ENCODE peak calls at places on chromosome 1, in nine cellular contexts. One of them, this sample, is unnamed.

GRCh38 chr1:22224091-22224490 is 81.2 kb upstream of the WNT4 start:
- DNase-seq in fibroblast of lung: no peak
- DNase-seq in GM06990: no peak
- DNase-seq in tibial artery: no peak
- DNase-seq in foreskin keratinocyte: no peak
- DNase-seq in transverse colon: no peak
- DNase-seq in AG04450: no peak
- DNase-seq in GM23248: no peak
- DNase-seq in CD8-positive, alpha-beta T cell: no peak
- DNase-seq in this sample: no peak

GRCh38 chr1:243345205-243345604 is 89.4 kb downstream of the SDCCAG8 start:
- DNase-seq in transverse colon: no peak
- DNase-seq in GM23248: peak; percentile 39
- DNase-seq in fibroblast of lung: no peak
- DNase-seq in GM06990: peak; percentile 13
- DNase-seq in AG04450: no peak
- DNase-seq in tibial artery: no peak
- DNase-seq in foreskin keratinocyte: no peak
- DNase-seq in CD8-positive, alpha-beta T cell: no peak
- DNase-seq in this sample: no peak

GRCh38 chr1:93768380-93768863 is 86.8 kb upstream of the BCAR3 start:
- DNase-seq in tibial artery: no peak
- DNase-seq in fibroblast of lung: no peak
- DNase-seq in foreskin keratinocyte: no peak
- DNase-seq in transverse colon: no peak
- DNase-seq in GM23248: no peak
- DNase-seq in AG04450: no peak
- DNase-seq in GM06990: no peak
- DNase-seq in CD8-positive, alpha-beta T cell: no peak
- DNase-seq in this sample: no peak

GRCh38 chr1:239467688-239468087 is 81.3 kb downstream of the CHRM3 start:
- DNase-seq in foreskin keratinocyte: no peak
- DNase-seq in AG04450: no peak
- DNase-seq in GM23248: no peak
- DNase-seq in transverse colon: no peak
- DNase-seq in GM06990: no peak
- DNase-seq in tibial artery: no peak
- DNase-seq in CD8-positive, alpha-beta T cell: no peak
- DNase-seq in fibroblast of lung: no peak
- DNase-seq in this sample: no peak

GRCh38 chr1:204194080-204194479 is 2.2 kb downstream of the KISS1 start:
- DNase-seq in tibial artery: no peak
- DNase-seq in GM23248: no peak
- DNase-seq in foreskin keratinocyte: no peak
- DNase-seq in transverse colon: no peak
- DNase-seq in fibroblast of lung: no peak
- DNase-seq in GM06990: no peak
- DNase-seq in CD8-positive, alpha-beta T cell: no peak
- DNase-seq in AG04450: no peak
- DNase-seq in this sample: no peak

GRCh38 chr1:55716151-55716550 is 501.0 kb upstream of the USP24 start:
- DNase-seq in AG04450: no peak
- DNase-seq in tibial artery: no peak
- DNase-seq in GM06990: no peak
- DNase-seq in transverse colon: no peak
- DNase-seq in foreskin keratinocyte: no peak
- DNase-seq in GM23248: no peak
- DNase-seq in fibroblast of lung: peak; percentile 79
- DNase-seq in CD8-positive, alpha-beta T cell: no peak
- DNase-seq in this sample: no peak

GRCh38 chr1:45009956-45010854 is 919 bp downstream of the HECTD3 start:
- DNase-seq in CD8-positive, alpha-beta T cell: peak; percentile 33
- DNase-seq in GM23248: peak; percentile 45
- DNase-seq in AG04450: no peak
- DNase-seq in fibroblast of lung: no peak
- DNase-seq in transverse colon: peak; percentile 82
- DNase-seq in GM06990: peak; percentile 45
- DNase-seq in tibial artery: no peak
- DNase-seq in foreskin keratinocyte: no peak
- DNase-seq in this sample: peak; percentile 52

GRCh38 chr1:192167941-192168685 is 9.9 kb downstream of the RGS18 start:
- DNase-seq in tibial artery: no peak
- DNase-seq in GM23248: no peak
- DNase-seq in AG04450: no peak
- DNase-seq in GM06990: no peak
- DNase-seq in CD8-positive, alpha-beta T cell: no peak
- DNase-seq in transverse colon: no peak
- DNase-seq in fibroblast of lung: peak; percentile 11
- DNase-seq in foreskin keratinocyte: peak; percentile 32
- DNase-seq in this sample: no peak

GRCh38 chr1:187092104-187092503 is 263.4 kb downstream of the PLA2G4A start:
- DNase-seq in AG04450: no peak
- DNase-seq in foreskin keratinocyte: no peak
- DNase-seq in CD8-positive, alpha-beta T cell: peak; percentile 4
- DNase-seq in fibroblast of lung: no peak
- DNase-seq in tibial artery: no peak
- DNase-seq in GM23248: no peak
- DNase-seq in transverse colon: no peak
- DNase-seq in GM06990: no peak
- DNase-seq in this sample: peak; percentile 39

GRCh38 chr1:65994223-65994622 is 201.5 kb downstream of the PDE4B start:
- DNase-seq in foreskin keratinocyte: no peak
- DNase-seq in CD8-positive, alpha-beta T cell: no peak
- DNase-seq in fibroblast of lung: no peak
- DNase-seq in GM23248: no peak
- DNase-seq in AG04450: no peak
- DNase-seq in transverse colon: no peak
- DNase-seq in GM06990: no peak
- DNase-seq in tibial artery: no peak
- DNase-seq in this sample: no peak

GRCh38 chr1:56179571-56179970 is 399.8 kb downstream of the PLPP3 start:
- DNase-seq in AG04450: no peak
- DNase-seq in GM06990: no peak
- DNase-seq in GM23248: no peak
- DNase-seq in foreskin keratinocyte: no peak
- DNase-seq in transverse colon: no peak
- DNase-seq in CD8-positive, alpha-beta T cell: no peak
- DNase-seq in tibial artery: no peak
- DNase-seq in fibroblast of lung: no peak
- DNase-seq in this sample: no peak

GRCh38 chr1:18434041-18434440 is 46.7 kb upstream of the KLHDC7A start:
- DNase-seq in transverse colon: no peak
- DNase-seq in foreskin keratinocyte: no peak
- DNase-seq in GM06990: no peak
- DNase-seq in AG04450: no peak
- DNase-seq in GM23248: no peak
- DNase-seq in CD8-positive, alpha-beta T cell: no peak
- DNase-seq in fibroblast of lung: no peak
- DNase-seq in tibial artery: no peak
- DNase-seq in this sample: no peak

GRCh38 chr1:112247036-112247597 is 148.9 kb upstream of the CTTNBP2NL start:
- DNase-seq in CD8-positive, alpha-beta T cell: no peak
- DNase-seq in GM23248: no peak
- DNase-seq in tibial artery: no peak
- DNase-seq in fibroblast of lung: no peak
- DNase-seq in AG04450: no peak
- DNase-seq in foreskin keratinocyte: no peak
- DNase-seq in transverse colon: no peak
- DNase-seq in GM06990: no peak
- DNase-seq in this sample: no peak

GRCh38 chr1:112696578-112697320 is 10.2 kb downstream of the RHOC start:
- DNase-seq in transverse colon: no peak
- DNase-seq in AG04450: no peak
- DNase-seq in fibroblast of lung: no peak
- DNase-seq in foreskin keratinocyte: no peak
- DNase-seq in GM23248: no peak
- DNase-seq in GM06990: no peak
- DNase-seq in CD8-positive, alpha-beta T cell: no peak
- DNase-seq in tibial artery: peak; percentile 4
- DNase-seq in this sample: no peak

GRCh38 chr1:14928886-14929546 is 224.5 kb upstream of the TMEM51 start:
- DNase-seq in foreskin keratinocyte: no peak
- DNase-seq in GM23248: no peak
- DNase-seq in tibial artery: no peak
- DNase-seq in GM06990: no peak
- DNase-seq in fibroblast of lung: peak; percentile 13
- DNase-seq in CD8-positive, alpha-beta T cell: no peak
- DNase-seq in AG04450: no peak
- DNase-seq in transverse colon: no peak
- DNase-seq in this sample: no peak
- H3K27me3 ChIP-seq in foreskin keratinocyte: no peaks in the 10 kb centered on the region
- H3K27me3 ChIP-seq in GM23248: no peaks in the 10 kb centered on the region
- H3K27me3 ChIP-seq in tibial artery: no peaks in the 10 kb centered on the region
- H3K27me3 ChIP-seq in GM06990: peaks cover 6% of the 10 kb centered on the region
- H3K27me3 ChIP-seq in fibroblast of lung: no peaks in the 10 kb centered on the region
- H3K27me3 ChIP-seq in CD8-positive, alpha-beta T cell: peaks cover 10% of the 10 kb centered on the region
- H3K27me3 ChIP-seq in AG04450: no peaks in the 10 kb centered on the region
- H3K27me3 ChIP-seq in transverse colon: peaks cover 29% of the 10 kb centered on the region
- H3K27me3 ChIP-seq in this sample: peaks cover 6% of the 10 kb centered on the region

DNA sequence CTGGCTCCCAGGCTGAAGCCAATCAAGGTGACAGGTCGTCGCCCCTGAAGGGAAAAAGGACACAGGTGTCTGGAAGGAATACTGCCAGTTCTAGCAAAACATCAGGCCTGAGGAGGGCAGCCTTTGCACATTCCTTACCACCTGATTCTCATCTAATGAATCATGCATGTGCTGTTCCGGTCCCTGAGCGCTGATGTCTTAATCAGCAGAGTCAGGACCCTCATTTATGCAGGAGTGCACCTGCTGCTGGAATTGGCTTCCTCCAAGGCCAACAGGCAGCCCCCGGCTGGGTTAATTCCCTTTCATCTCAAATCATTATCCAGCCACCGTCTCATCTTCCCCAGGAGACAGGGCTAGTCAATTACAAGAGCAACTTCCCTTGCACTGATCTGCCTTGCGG is 62.3 kb downstream of the TMCO4 start:
- DNase-seq in tibial artery: no peak
- DNase-seq in GM23248: peak; percentile 56
- DNase-seq in GM06990: no peak
- DNase-seq in CD8-positive, alpha-beta T cell: no peak
- DNase-seq in AG04450: no peak
- DNase-seq in foreskin keratinocyte: no peak
- DNase-seq in transverse colon: no peak
- DNase-seq in fibroblast of lung: peak; percentile 62
- DNase-seq in this sample: no peak
- H3K27me3 ChIP-seq in tibial artery: no peaks in the 10 kb centered on the region
- H3K27me3 ChIP-seq in GM23248: no peaks in the 10 kb centered on the region
- H3K27me3 ChIP-seq in GM06990: no peaks in the 10 kb centered on the region
- H3K27me3 ChIP-seq in CD8-positive, alpha-beta T cell: no peaks in the 10 kb centered on the region
- H3K27me3 ChIP-seq in AG04450: no peaks in the 10 kb centered on the region
- H3K27me3 ChIP-seq in foreskin keratinocyte: no peaks in the 10 kb centered on the region
- H3K27me3 ChIP-seq in transverse colon: no peaks in the 10 kb centered on the region
- H3K27me3 ChIP-seq in fibroblast of lung: no peaks in the 10 kb centered on the region
- H3K27me3 ChIP-seq in this sample: no peaks in the 10 kb centered on the region

GRCh38 chr1:234260578-234260977 is 112.7 kb upstream of the COA6 start:
- DNase-seq in GM23248: peak; percentile 28
- DNase-seq in transverse colon: no peak
- DNase-seq in GM06990: no peak
- DNase-seq in CD8-positive, alpha-beta T cell: no peak
- DNase-seq in AG04450: no peak
- DNase-seq in tibial artery: no peak
- DNase-seq in foreskin keratinocyte: peak; percentile 56
- DNase-seq in fibroblast of lung: peak; percentile 43
- DNase-seq in this sample: no peak

GRCh38 chr1:234262007-234262753 is 111.1 kb upstream of the COA6 start:
- DNase-seq in CD8-positive, alpha-beta T cell: no peak
- DNase-seq in GM06990: no peak
- DNase-seq in transverse colon: no peak
- DNase-seq in AG04450: no peak
- DNase-seq in GM23248: no peak
- DNase-seq in fibroblast of lung: no peak
- DNase-seq in foreskin keratinocyte: peak; percentile 42
- DNase-seq in tibial artery: no peak
- DNase-seq in this sample: no peak

GRCh38 chr1:234264832-234265231 is 108.4 kb upstream of the COA6 start:
- DNase-seq in foreskin keratinocyte: no peak
- DNase-seq in GM23248: no peak
- DNase-seq in CD8-positive, alpha-beta T cell: no peak
- DNase-seq in AG04450: no peak
- DNase-seq in transverse colon: no peak
- DNase-seq in fibroblast of lung: no peak
- DNase-seq in GM06990: no peak
- DNase-seq in tibial artery: no peak
- DNase-seq in this sample: no peak

GRCh38 chr1:234262754-234263105 is 110.5 kb upstream of the COA6 start:
- DNase-seq in AG04450: no peak
- DNase-seq in fibroblast of lung: peak; percentile 58
- DNase-seq in foreskin keratinocyte: no peak
- DNase-seq in transverse colon: no peak
- DNase-seq in CD8-positive, alpha-beta T cell: no peak
- DNase-seq in tibial artery: no peak
- DNase-seq in GM23248: peak; percentile 40
- DNase-seq in GM06990: no peak
- DNase-seq in this sample: no peak

GRCh38 chr1:234261545-234261944 is 111.7 kb upstream of the COA6 start:
- DNase-seq in GM23248: no peak
- DNase-seq in foreskin keratinocyte: no peak
- DNase-seq in AG04450: no peak
- DNase-seq in tibial artery: no peak
- DNase-seq in transverse colon: no peak
- DNase-seq in GM06990: no peak
- DNase-seq in CD8-positive, alpha-beta T cell: no peak
- DNase-seq in fibroblast of lung: no peak
- DNase-seq in this sample: no peak
- H3K27me3 ChIP-seq in GM23248: no peaks in the 10 kb centered on the region
- H3K27me3 ChIP-seq in foreskin keratinocyte: no peaks in the 10 kb centered on the region
- H3K27me3 ChIP-seq in AG04450: no peaks in the 10 kb centered on the region
- H3K27me3 ChIP-seq in tibial artery: no peaks in the 10 kb centered on the region
- H3K27me3 ChIP-seq in transverse colon: no peaks in the 10 kb centered on the region
- H3K27me3 ChIP-seq in GM06990: no peaks in the 10 kb centered on the region
- H3K27me3 ChIP-seq in CD8-positive, alpha-beta T cell: no peaks in the 10 kb centered on the region
- H3K27me3 ChIP-seq in fibroblast of lung: no peaks in the 10 kb centered on the region
- H3K27me3 ChIP-seq in this sample: no peaks in the 10 kb centered on the region

GRCh38 chr1:115215110-115215509 is 122.9 kb downstream of the NGF start:
- DNase-seq in AG04450: no peak
- DNase-seq in GM06990: no peak
- DNase-seq in GM23248: no peak
- DNase-seq in fibroblast of lung: no peak
- DNase-seq in foreskin keratinocyte: no peak
- DNase-seq in tibial artery: no peak
- DNase-seq in CD8-positive, alpha-beta T cell: no peak
- DNase-seq in transverse colon: no peak
- DNase-seq in this sample: no peak

GRCh38 chr1:115211071-115211745 is 121.9 kb upstream of the TSPAN2 start:
- DNase-seq in foreskin keratinocyte: no peak
- DNase-seq in CD8-positive, alpha-beta T cell: no peak
- DNase-seq in tibial artery: no peak
- DNase-seq in fibroblast of lung: no peak
- DNase-seq in transverse colon: no peak
- DNase-seq in GM06990: no peak
- DNase-seq in AG04450: no peak
- DNase-seq in GM23248: no peak
- DNase-seq in this sample: no peak

GRCh38 chr1:115215703-115216521 is 122.1 kb downstream of the NGF start:
- DNase-seq in AG04450: no peak
- DNase-seq in transverse colon: no peak
- DNase-seq in GM23248: no peak
- DNase-seq in foreskin keratinocyte: no peak
- DNase-seq in CD8-positive, alpha-beta T cell: no peak
- DNase-seq in tibial artery: no peak
- DNase-seq in GM06990: no peak
- DNase-seq in fibroblast of lung: peak; percentile 36
- DNase-seq in this sample: no peak

GRCh38 chr1:115214098-115214497 is 124.0 kb downstream of the NGF start:
- DNase-seq in GM23248: no peak
- DNase-seq in GM06990: no peak
- DNase-seq in tibial artery: no peak
- DNase-seq in foreskin keratinocyte: no peak
- DNase-seq in transverse colon: no peak
- DNase-seq in CD8-positive, alpha-beta T cell: no peak
- DNase-seq in fibroblast of lung: no peak
- DNase-seq in AG04450: no peak
- DNase-seq in this sample: no peak

GRCh38 chr1:115213130-115213529 is 123.8 kb upstream of the TSPAN2 start:
- DNase-seq in AG04450: no peak
- DNase-seq in GM06990: no peak
- DNase-seq in GM23248: no peak
- DNase-seq in tibial artery: no peak
- DNase-seq in CD8-positive, alpha-beta T cell: no peak
- DNase-seq in transverse colon: no peak
- DNase-seq in fibroblast of lung: no peak
- DNase-seq in foreskin keratinocyte: no peak
- DNase-seq in this sample: no peak
- H3K27me3 ChIP-seq in AG04450: no peaks in the 10 kb centered on the region
- H3K27me3 ChIP-seq in GM06990: no peaks in the 10 kb centered on the region
- H3K27me3 ChIP-seq in GM23248: no peaks in the 10 kb centered on the region
- H3K27me3 ChIP-seq in tibial artery: no peaks in the 10 kb centered on the region
- H3K27me3 ChIP-seq in CD8-positive, alpha-beta T cell: no peaks in the 10 kb centered on the region
- H3K27me3 ChIP-seq in transverse colon: no peaks in the 10 kb centered on the region
- H3K27me3 ChIP-seq in fibroblast of lung: no peaks in the 10 kb centered on the region
- H3K27me3 ChIP-seq in foreskin keratinocyte: no peaks in the 10 kb centered on the region
- H3K27me3 ChIP-seq in this sample: no peaks in the 10 kb centered on the region